ENCODE peak calls at places on chromosomes 5 and 9, in seven cellular contexts. Z is colonic mucosa, B is lung, U is lower leg skin, I is kidney, D is retinal pigment epithelial cell, L is Panc1. H is an unnamed sample.

GRCh38 chr5:669111-669841 is 23.9 kb downstream of the TPPP start:
- DNase-seq in Z (no peak), B (no peak), U (no peak), I (peak; percentile 74), D (peak; percentile 88), L (no peak), H (no peak)

GRCh38 chr5:78677777-78678668 is 29.5 kb upstream of the LHFPL2 start:
- DNase-seq in Z (peak; percentile 50), B (no peak), U (peak; percentile 93), I (peak; percentile 59), D (peak; percentile 14), L (peak; percentile 18), H (no peak)

GRCh38 chr5:100505984-100506670 is 29.0 kb upstream of the FAM174A start:
- DNase-seq in Z (no peak), B (no peak), U (no peak), I (no peak), D (peak; percentile 81), L (peak; percentile 35), H (no peak)

GRCh38 chr9:105264380-105264779 is 19.9 kb downstream of the SLC44A1 start:
- DNase-seq in Z (no peak), B (no peak), U (no peak), I (no peak), D (no peak), L (no peak), H (no peak)

GRCh38 chr5:144478532-144478931 is 307.9 kb downstream of the KCTD16 start:
- DNase-seq in Z (no peak), B (no peak), U (no peak), I (no peak), D (no peak), L (no peak), H (no peak)

GRCh38 chr5:157266286-157267007 is 524 bp downstream of the CYFIP2 start:
- DNase-seq in Z (peak; percentile 48), B (no peak), U (no peak), I (peak; percentile 87), D (no peak), L (no peak), H (no peak)

GRCh38 chr5:150461231-150461630 is 11.7 kb upstream of the RPS14 start:
- DNase-seq in Z (no peak), B (no peak), U (no peak), I (no peak), D (no peak), L (no peak), H (no peak)

GRCh38 chr5:174355208-174355612 is 309.7 kb downstream of the NSG2 start:
- DNase-seq in Z (no peak), B (no peak), U (no peak), I (no peak), D (no peak), L (no peak), H (no peak)

GRCh38 chr5:137497396-137498290 is 1.5 kb downstream of the SPOCK1 start:
- DNase-seq in Z (no peak), B (no peak), U (peak; percentile 83), I (no peak), D (no peak), L (no peak), H (no peak)

GRCh38 chr5:154472871-154473580 is 5.0 kb downstream of the HAND1 start:
- DNase-seq in Z (no peak), B (no peak), U (peak; percentile 78), I (no peak), D (no peak), L (no peak), H (no peak)

GRCh38 chr9:88753691-88754367 is 218.9 kb downstream of the NXNL2 start:
- DNase-seq in Z (no peak), B (no peak), U (no peak), I (peak; percentile 37), D (no peak), L (no peak), H (no peak)

GRCh38 chr5:77791356-77791755 is 15.2 kb upstream of the TBCA start:
- DNase-seq in Z (no peak), B (no peak), U (no peak), I (no peak), D (no peak), L (no peak), H (no peak)

GRCh38 chr5:167903243-167903642 is 388.2 kb upstream of the WWC1 start:
- DNase-seq in Z (no peak), B (no peak), U (no peak), I (no peak), D (no peak), L (no peak), H (no peak)

GRCh38 chr9:134367796-134368490 is 41.7 kb downstream of the RXRA start:
- DNase-seq in Z (no peak), B (no peak), U (no peak), I (no peak), D (no peak), L (no peak), H (no peak)

GRCh38 chr5:35651002-35651756 is 33.5 kb downstream of the SPEF2 start:
- DNase-seq in Z (peak; percentile 22), B (no peak), U (no peak), I (no peak), D (no peak), L (peak; percentile 7), H (no peak)

GRCh38 chr5:76943006-76943405 is 9.8 kb upstream of the CRHBP start:
- DNase-seq in Z (no peak), B (no peak), U (no peak), I (no peak), D (no peak), L (no peak), H (no peak)

GRCh38 chr9:114507726-114508125 is 2.5 kb upstream of the WHRN start:
- DNase-seq in Z (no peak), B (no peak), U (no peak), I (no peak), D (peak; percentile 49), L (no peak), H (no peak)
- TF ChIP-seq CTCF in Z (peak; percentile 22), B (no peak), U (no peak), I (peak; percentile 45), D (peak; percentile 64), L (peak; percentile 76), H (peak; percentile 74)

GRCh38 chr5:141913560-141913959 is 10.1 kb upstream of the DELE1 start:
- DNase-seq in Z (no peak), B (no peak), U (peak; percentile 78), I (no peak), D (no peak), L (no peak), H (no peak)

GRCh38 chr5:141916522-141916921 is 7.1 kb upstream of the DELE1 start:
- DNase-seq in Z (no peak), B (no peak), U (no peak), I (no peak), D (no peak), L (no peak), H (no peak)

GRCh38 chr5:141914797-141915196 is 8.9 kb upstream of the DELE1 start:
- DNase-seq in Z (no peak), B (no peak), U (peak; percentile 42), I (no peak), D (no peak), L (no peak), H (no peak)

GRCh38 chr5:141915881-141916336 is 7.8 kb upstream of the DELE1 start:
- DNase-seq in Z (peak; percentile 42), B (no peak), U (peak; percentile 54), I (no peak), D (no peak), L (no peak), H (no peak)

DNA sequence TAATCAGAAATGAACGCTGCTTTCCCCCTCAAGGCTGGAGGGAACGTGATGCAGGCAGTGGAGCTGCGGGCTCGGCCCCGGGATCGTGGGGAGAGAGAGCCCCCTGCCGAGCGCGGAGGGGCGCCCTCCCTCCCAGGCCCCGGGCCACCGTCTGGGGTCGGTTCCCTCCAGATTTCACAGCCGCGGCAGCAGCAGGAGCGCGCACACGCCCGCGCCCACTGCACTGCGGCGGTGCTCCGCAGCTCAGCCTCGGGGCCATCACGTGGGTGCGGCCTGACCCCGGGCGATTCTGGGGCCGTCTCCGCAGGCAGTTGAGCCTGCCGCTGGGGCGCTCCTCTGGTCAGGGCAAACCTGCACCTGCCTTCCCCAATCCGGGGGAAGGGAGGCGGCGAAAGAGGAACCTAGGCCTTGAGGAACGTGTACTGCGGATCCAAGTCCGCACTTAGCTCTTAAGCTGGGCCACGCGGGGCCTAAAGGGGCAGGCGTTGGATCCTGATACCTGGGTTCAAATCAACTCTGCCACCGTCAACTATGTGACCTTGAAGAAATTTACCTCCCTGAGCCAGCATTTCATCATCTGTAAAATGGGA is 9.4 kb upstream of the DELE1 start:
- DNase-seq in Z (peak; percentile 60), B (peak; percentile 46), U (peak; percentile 89), I (peak; percentile 85), D (peak; percentile 20), L (no peak), H (no peak)
- TF ChIP-seq CTCF in Z (no peak), B (peak; percentile 7), U (no peak), I (peak; percentile 19), D (peak; percentile 38), L (no peak), H (peak; percentile 71)

DNA sequence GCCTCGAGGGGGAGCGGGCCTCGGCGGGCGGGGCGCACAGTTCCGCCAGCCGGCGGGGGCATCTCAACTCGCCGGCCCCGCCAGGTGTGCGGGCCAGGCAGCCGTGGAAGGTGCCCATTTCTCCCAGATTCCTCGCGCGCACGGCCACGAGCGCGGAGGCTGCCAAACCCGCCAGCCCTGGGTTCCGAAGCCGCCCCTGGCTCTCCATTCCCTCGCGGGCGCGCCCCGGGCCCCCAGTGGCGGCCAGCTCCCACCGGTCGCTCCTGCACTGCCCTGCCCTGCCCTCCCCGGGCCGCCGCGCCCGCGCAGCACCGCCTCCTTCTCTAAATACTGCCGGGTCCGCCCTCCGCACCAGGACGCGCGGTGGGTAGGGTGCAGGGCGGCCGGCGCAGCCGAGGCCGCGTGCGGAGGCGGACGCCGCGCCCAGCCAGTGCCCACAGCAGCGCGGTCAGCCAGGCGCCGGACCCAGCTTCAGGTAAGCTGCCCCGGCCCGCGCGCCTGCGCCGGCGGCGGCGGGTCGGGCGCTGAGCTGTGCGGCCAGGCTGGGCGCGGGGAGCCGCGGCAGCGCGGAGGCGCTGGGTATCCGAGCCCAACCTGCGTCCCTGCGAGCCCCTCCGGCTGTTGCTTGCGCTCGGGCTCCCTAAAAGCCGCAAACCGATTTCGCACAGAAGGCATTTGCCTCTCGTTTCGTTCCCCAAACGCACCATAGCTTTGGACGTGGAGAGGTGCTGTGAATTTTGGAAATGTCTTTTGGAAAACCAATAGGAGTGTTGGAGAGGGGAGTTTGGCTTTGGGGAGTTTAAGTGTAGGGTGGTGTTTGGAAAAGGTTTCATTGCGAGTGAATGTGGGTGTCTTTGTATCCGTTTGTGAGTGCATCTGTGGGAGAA is at the start of gene TMEM171:
- DNase-seq in Z (peak; percentile 87), B (peak; percentile 51), U (no peak), I (peak; percentile 89), D (no peak), L (no peak), H (no peak)
- TF ChIP-seq CTCF in Z (no peak), B (no peak), U (no peak), I (no peak), D (no peak), L (no peak), H (peak; percentile 9)

GRCh38 chr5:42636425-42636824 is 120.2 kb upstream of the CCDC152 start:
- DNase-seq in Z (no peak), B (no peak), U (no peak), I (no peak), D (no peak), L (no peak), H (no peak)
- TF ChIP-seq CTCF in Z (no peak), B (no peak), U (no peak), I (no peak), D (peak; percentile 54), L (peak; percentile 51), H (peak; percentile 59)

H was measured in chondrocyte.